ENCODE peak calls at places on chromosomes 7 and 10, in ten cellular contexts. W is heart left ventricle; U is CD8-positive, alpha-beta memory T cell; Q is Caco-2; L is Peyer's patch; E is psoas muscle; F is heart right ventricle; Z is GM06990; G is tibial nerve; C is H1. S is an unnamed sample.

GRCh38 chr10:16950686-16951681 is 133.8 kb upstream of the RSU1 start:
- DNase-seq in U (no peak), Z (no peak), W (no peak), Q (no peak), L (no peak), G (no peak), F (no peak), C (peak; percentile 47), E (no peak), S (peak; percentile 14)

GRCh38 chr7:6015917-6016652 is 7.0 kb downstream of the AIMP2 start:
- DNase-seq in E (peak; percentile 86), G (peak; percentile 70), F (peak; percentile 55), W (peak; percentile 80), U (no peak), Q (no peak), L (no peak), Z (no peak), C (no peak), S (no peak)

GRCh38 chr7:89002942-89003618 is 207.5 kb upstream of the TEX47 start:
- DNase-seq in Z (no peak), U (no peak), G (no peak), L (no peak), W (no peak), F (no peak), Q (no peak), E (no peak), C (no peak), S (no peak)

GRCh38 chr7:116576350-116577319 is 51.8 kb downstream of the CAV1 start:
- DNase-seq in C (no peak), E (no peak), Q (no peak), Z (no peak), F (no peak), W (peak; percentile 57), L (no peak), G (no peak), U (no peak), S (no peak)

GRCh38 chr7:112010994-112011393 is 195.2 kb downstream of the DOCK4 start:
- DNase-seq in C (no peak), F (peak; percentile 14), Q (no peak), G (no peak), E (no peak), W (no peak), U (no peak), L (no peak), Z (no peak), S (no peak)

GRCh38 chr10:110395350-110396283 is 90.9 kb upstream of the SMNDC1 start:
- DNase-seq in C (no peak), Z (peak; percentile 62), L (no peak), F (peak; percentile 58), Q (peak; percentile 96), G (no peak), E (no peak), W (no peak), U (peak; percentile 13), S (peak; percentile 27)

GRCh38 chr7:127527561-127527960 is 57.8 kb downstream of the GCC1 start:
- DNase-seq in Z (no peak), W (no peak), F (no peak), C (no peak), L (no peak), E (no peak), U (no peak), G (no peak), Q (no peak), S (no peak)

GRCh38 chr7:108311446-108312168 is 144.6 kb downstream of the NRCAM start:
- DNase-seq in E (no peak), L (no peak), Q (no peak), F (no peak), U (no peak), G (no peak), W (no peak), C (no peak), Z (peak; percentile 65), S (no peak)

GRCh38 chr7:17367502-17367901 is 69.0 kb downstream of the AHR start:
- DNase-seq in Z (no peak), C (no peak), L (no peak), F (no peak), W (no peak), G (no peak), Q (no peak), E (no peak), U (no peak), S (no peak)

GRCh38 chr7:106256137-106256536 is 28.6 kb downstream of the NAMPT start:
- DNase-seq in C (no peak), L (no peak), Z (no peak), F (no peak), U (no peak), E (no peak), W (no peak), G (no peak), Q (no peak), S (no peak)

GRCh38 chr7:98137134-98137825 is 30.6 kb downstream of the LMTK2 start:
- DNase-seq in E (no peak), Z (no peak), G (no peak), L (no peak), C (no peak), U (no peak), W (no peak), F (no peak), Q (no peak), S (no peak)

GRCh38 chr10:105473170-105473569 is 832.1 kb downstream of the SORCS3 start:
- DNase-seq in W (peak; percentile 25), F (peak; percentile 11), E (no peak), Q (no peak), U (no peak), G (no peak), C (no peak), L (no peak), Z (no peak), S (no peak)

GRCh38 chr10:50291261-50291850 is 40.0 kb upstream of the ASAH2 start:
- DNase-seq in G (no peak), W (no peak), U (no peak), F (no peak), L (no peak), C (no peak), E (no peak), Q (no peak), Z (no peak), S (no peak)

GRCh38 chr7:17680026-17680425 is 260.3 kb downstream of the SNX13 start:
- DNase-seq in F (no peak), E (peak; percentile 53), C (no peak), W (peak; percentile 57), Q (no peak), L (no peak), U (no peak), G (peak; percentile 65), Z (no peak), S (no peak)

GRCh38 chr10:8221481-8221880 is 167.0 kb downstream of the GATA3 start:
- DNase-seq in W (peak; percentile 31), C (no peak), E (no peak), Z (no peak), F (peak; percentile 38), L (no peak), Q (no peak), G (peak; percentile 29), U (no peak), S (no peak)

GRCh38 chr10:24668247-24668646 is 55.4 kb downstream of the ARHGAP21 start:
- DNase-seq in C (no peak), E (no peak), W (no peak), L (no peak), Q (no peak), U (no peak), Z (no peak), F (no peak), G (no peak), S (no peak)

GRCh38 chr7:20786049-20786412 is 655 bp downstream of the SP8 start:
- DNase-seq in Z (no peak), Q (no peak), F (no peak), U (no peak), L (no peak), W (no peak), G (no peak), E (no peak), C (no peak), S (no peak)

DNA sequence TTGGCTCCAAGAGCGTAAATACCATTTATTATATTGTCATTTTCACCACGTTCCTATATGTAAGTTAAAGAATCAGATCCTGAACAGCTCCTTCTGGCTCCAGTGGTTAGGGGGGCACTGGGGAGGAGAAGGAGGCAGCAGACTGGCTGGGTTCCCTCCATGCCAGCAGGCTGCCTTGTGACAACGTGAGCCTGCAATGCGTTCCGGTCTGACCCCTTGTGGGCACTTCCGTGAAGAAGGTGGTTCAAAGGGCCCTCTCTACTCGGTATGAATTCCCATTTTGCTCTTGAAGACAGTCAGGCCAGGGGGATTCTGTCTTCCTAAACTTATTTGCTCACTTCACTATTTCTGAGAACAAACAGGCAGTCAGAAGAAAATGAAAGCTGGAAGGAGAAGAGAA is 253.4 kb downstream of the BMPER start:
- DNase-seq in Z (no peak), F (no peak), E (peak; percentile 45), U (no peak), G (no peak), Q (no peak), C (peak; percentile 15), W (no peak), L (no peak), S (no peak)
- H3K36me3 ChIP-seq in Z (no peaks in the 10 kb centered on the region), F (no peaks in the 10 kb centered on the region), E (no peaks in the 10 kb centered on the region), U (no peaks in the 10 kb centered on the region), G (no peaks in the 10 kb centered on the region), Q (no peaks in the 10 kb centered on the region), C (no peaks in the 10 kb centered on the region), W (no peaks in the 10 kb centered on the region), L (no peaks in the 10 kb centered on the region), S (no peaks in the 10 kb centered on the region)

GRCh38 chr10:131896403-131896802 is 4.4 kb upstream of the PPP2R2D start:
- DNase-seq in C (no peak), U (peak; percentile 60), F (no peak), G (no peak), E (no peak), L (no peak), Z (no peak), W (no peak), Q (no peak), S (no peak)
- H3K36me3 ChIP-seq in C (no peaks in the 10 kb centered on the region), U (no peaks in the 10 kb centered on the region), F (no peaks in the 10 kb centered on the region), G (no peaks in the 10 kb centered on the region), E (no peaks in the 10 kb centered on the region), L (no peaks in the 10 kb centered on the region), Z (no peaks in the 10 kb centered on the region), W (no peaks in the 10 kb centered on the region), Q (no peaks in the 10 kb centered on the region), S (no peaks in the 10 kb centered on the region)

GRCh38 chr7:92064414-92065029 is 69.8 kb downstream of the CYP51A1 start:
- DNase-seq in C (no peak), F (no peak), U (no peak), G (no peak), L (no peak), Q (no peak), E (no peak), W (no peak), Z (no peak), S (no peak)
- H3K36me3 ChIP-seq in C (no peaks in the 10 kb centered on the region), F (peaks cover 78% of the 10 kb centered on the region), U (peaks cover 12% of the 10 kb centered on the region), G (no peaks in the 10 kb centered on the region), L (peaks cover 41% of the 10 kb centered on the region), Q (no peaks in the 10 kb centered on the region), E (peaks cover 69% of the 10 kb centered on the region), W (peaks cover 67% of the 10 kb centered on the region), Z (no peaks in the 10 kb centered on the region), S (peaks cover 5% of the 10 kb centered on the region)

GRCh38 chr10:97366572-97366971 is 32.0 kb upstream of the FRAT2 start:
- DNase-seq in U (no peak), E (no peak), Z (no peak), C (no peak), F (no peak), G (no peak), L (no peak), Q (no peak), W (no peak), S (no peak)
- H3K36me3 ChIP-seq in U (no peaks in the 10 kb centered on the region), E (peaks cover 97% of the 10 kb centered on the region), Z (peaks cover 32% of the 10 kb centered on the region), C (peaks cover 51% of the 10 kb centered on the region), F (peaks cover 94% of the 10 kb centered on the region), G (no peaks in the 10 kb centered on the region), L (peaks cover 33% of the 10 kb centered on the region), Q (peaks cover 2% of the 10 kb centered on the region), W (peaks cover 67% of the 10 kb centered on the region), S (peaks cover 12% of the 10 kb centered on the region)